ENCODE peak calls at places on chromosomes 12 and 14, in four cellular contexts. W, A, T and L are unnamed samples. For H3K27me3, the result is how much of the 10 kb centered on the place peaks cover.

GRCh38 chr14:88935083-88935482 is 110.6 kb downstream of the TTC8 start:
- DNase-seq in A (no peak), T (no peak), W (no peak), L (no peak)

GRCh38 chr14:71642715-71643114 is 289.5 kb upstream of the RGS6 start:
- DNase-seq in W (no peak), A (no peak), T (no peak), L (no peak)

GRCh38 chr12:38138225-38139221 is 178.1 kb upstream of the ALG10B start:
- DNase-seq in A (peak), T (peak), W (peak), L (peak)

GRCh38 chr12:26633591-26634210 is 199.3 kb downstream of the ITPR2 start:
- DNase-seq in A (no peak), T (no peak), W (no peak), L (no peak)

GRCh38 chr12:71432936-71433335 is 6.7 kb upstream of the LGR5 start:
- DNase-seq in W (no peak), T (no peak), A (no peak), L (no peak)

GRCh38 chr14:60616326-60617044 is 32.8 kb downstream of the SIX1 start:
- DNase-seq in W (no peak), T (no peak), A (no peak), L (no peak)

GRCh38 chr12:49537709-49538601 is 875 bp upstream of the KCNH3 start:
- DNase-seq in T (no peak), A (peak), W (no peak), L (no peak)

GRCh38 chr12:121189887-121190155 is 20.1 kb upstream of the P2RX4 start:
- DNase-seq in A (no peak), W (no peak), T (no peak), L (no peak)

GRCh38 chr12:69502342-69503081 is 32.3 kb downstream of the FRS2 start:
- DNase-seq in A (no peak), T (no peak), W (no peak), L (no peak)

DNA sequence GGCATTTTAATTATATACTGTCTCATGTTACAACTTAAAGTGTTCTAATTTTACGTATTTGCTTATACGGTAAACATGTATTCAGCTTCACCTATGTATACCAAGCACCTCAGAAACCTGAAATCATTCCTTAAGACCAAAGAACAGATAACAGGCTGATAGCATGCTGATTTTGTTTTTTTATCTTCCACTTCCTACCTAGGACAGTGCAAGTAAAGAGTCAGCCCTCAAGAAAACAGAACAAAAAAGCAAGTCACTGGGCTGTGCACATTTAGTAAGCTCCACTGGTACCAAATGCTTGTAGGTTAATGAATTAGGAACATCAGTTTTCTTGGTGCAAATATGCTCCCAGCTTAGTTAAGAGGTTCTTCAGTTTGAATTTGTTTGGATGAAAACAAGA is 611.3 kb downstream of the VRK1 start:
- DNase-seq in W (no peak), T (no peak), A (no peak), L (no peak)
- H3K27me3 ChIP-seq in W (under half), T (under half), A (under half), L (under half)

GRCh38 chr14:22837750-22838538 is 1.6 kb downstream of the MMP14 start:
- DNase-seq in A (peak), T (no peak), W (peak), L (peak)
- TF ChIP-seq POLR2A in A (no peak), T (peak), W (no peak), L (peak)

GRCh38 chr12:123971770-123972447 is 722 bp downstream of the CCDC92 start:
- DNase-seq in T (peak), A (peak), W (peak), L (peak)
- H3K27me3 ChIP-seq in T (under half), A (under half), W (under half), L (under half)

DNA sequence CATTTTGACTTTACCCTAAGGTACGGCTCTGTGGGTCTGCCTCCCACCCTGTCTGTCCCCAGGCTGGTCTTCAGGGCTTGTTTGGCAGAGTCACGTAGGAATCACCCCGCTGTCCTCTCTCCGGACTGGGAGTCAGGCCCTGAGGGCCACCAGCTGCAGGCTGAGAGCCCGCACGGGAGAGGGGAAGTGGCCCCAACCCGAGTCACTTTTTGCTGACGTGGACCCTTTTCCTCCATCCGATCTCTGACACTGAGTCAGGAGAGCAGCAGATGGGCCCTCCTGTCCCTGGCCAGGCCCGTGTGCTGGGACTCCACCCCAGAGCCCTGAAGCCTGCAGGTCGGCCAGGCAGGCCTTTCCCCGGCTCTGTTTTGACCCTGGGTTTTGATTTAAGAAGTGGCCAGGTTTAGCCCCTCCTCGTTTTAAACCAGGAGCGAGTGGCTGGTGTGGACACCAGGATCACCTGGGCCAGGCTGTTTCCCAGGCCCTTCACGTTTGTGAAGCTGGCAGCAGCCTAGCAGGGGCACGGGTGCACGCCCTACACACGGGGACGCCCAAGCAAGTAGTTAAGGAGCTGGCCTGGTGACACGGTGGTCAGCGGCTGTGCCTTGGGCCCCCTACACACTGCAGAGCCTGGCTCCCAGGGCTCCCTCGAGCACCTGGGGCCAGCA is 12.5 kb upstream of the TEX22 start:
- DNase-seq in A (no peak), T (no peak), W (peak), L (no peak)
- TF ChIP-seq POLR2A in A (no peak), T (no peak), W (no peak), L (no peak)

GRCh38 chr12:94832105-94832504 is 171.4 kb downstream of the NDUFA12 start:
- DNase-seq in T (no peak), W (no peak), A (no peak), L (no peak)
- H3K27me3 ChIP-seq in T (under half), W (under half), A (under half), L (under half)

GRCh38 chr14:77318006-77318553 is 2.6 kb downstream of the POMT2 start:
- DNase-seq in A (no peak), T (no peak), W (no peak), L (no peak)

GRCh38 chr14:77322209-77322902 is 1.5 kb downstream of the GSTZ1 start:
- DNase-seq in W (no peak), A (no peak), T (no peak), L (no peak)

GRCh38 chr14:77319416-77319815 is 1.3 kb downstream of the POMT2 start:
- DNase-seq in T (no peak), W (no peak), A (peak), L (no peak)

GRCh38 chr14:77322951-77323350 is 2.1 kb downstream of the GSTZ1 start:
- DNase-seq in A (no peak), T (no peak), W (no peak), L (no peak)

DNA sequence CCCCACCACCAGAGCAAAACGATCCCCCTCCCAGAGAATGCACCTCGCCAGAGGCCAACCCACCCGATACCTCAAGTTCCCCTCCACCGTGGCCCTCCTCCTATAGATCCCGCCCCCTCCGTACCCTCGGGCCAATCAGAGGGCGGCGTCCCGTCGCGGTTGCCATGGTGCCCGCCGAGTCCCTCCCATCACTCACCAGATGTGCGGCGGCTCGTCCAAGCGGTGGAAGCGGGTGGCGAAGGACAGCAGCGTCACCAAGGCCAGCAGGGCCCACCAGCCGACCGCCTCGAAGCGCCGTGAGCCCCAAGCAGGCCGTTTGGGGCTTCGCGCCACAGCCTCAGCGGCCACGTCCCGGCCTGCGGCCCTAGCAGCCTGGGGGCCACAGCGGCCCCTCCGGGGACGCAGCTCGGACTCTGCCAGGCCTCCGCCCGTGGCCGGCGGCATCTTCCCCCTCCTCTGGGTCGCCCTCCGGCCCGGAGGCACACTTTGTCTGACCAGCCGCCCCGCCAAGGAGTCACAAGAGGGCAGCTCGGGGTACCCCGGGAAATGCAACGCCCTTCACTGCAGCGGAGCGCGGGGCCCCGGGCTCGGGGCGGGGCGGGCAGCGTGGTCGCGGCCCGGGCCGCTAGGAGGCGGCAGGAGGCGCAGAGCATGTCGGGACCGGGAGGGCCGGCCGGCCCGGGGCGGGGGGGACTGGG is at the start of gene POMT2:
- DNase-seq in W (peak), T (peak), A (peak), L (peak)
- TF ChIP-seq POLR2A in W (no peak), T (peak), A (peak), L (no peak)

DNA sequence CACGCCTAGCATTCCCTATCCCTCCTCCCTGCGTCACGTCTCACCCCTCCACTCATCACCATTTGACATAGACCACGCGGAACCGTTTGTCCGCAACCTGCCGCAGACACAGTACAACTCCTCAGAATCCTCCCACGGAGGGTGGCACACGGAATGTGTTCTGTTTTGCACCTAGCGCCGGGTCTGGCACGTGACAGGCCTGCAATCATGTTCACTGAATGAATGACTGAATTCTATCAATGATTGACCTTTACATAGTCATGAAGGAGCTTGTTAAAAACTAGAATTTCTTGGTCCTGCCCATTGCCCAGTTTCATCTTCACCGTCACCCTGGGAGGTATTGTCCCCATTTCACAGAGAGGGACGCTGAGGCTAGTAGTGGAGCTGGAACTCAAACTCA is 4.7 kb downstream of the SLC6A12 start:
- DNase-seq in T (no peak), W (no peak), A (no peak), L (no peak)
- H3K27me3 ChIP-seq in T (under half), W (under half), A (under half), L (under half)

GRCh38 chr12:56636675-56637540 is 6.8 kb upstream of the BAZ2A start:
- DNase-seq in A (peak), W (peak), T (peak), L (peak)

GRCh38 chr12:56635539-56636117 is 5.5 kb upstream of the BAZ2A start:
- DNase-seq in A (no peak), W (no peak), T (no peak), L (no peak)

GRCh38 chr12:56634837-56635538 is 4.9 kb upstream of the BAZ2A start:
- DNase-seq in W (peak), A (peak), T (peak), L (peak)

GRCh38 chr12:56637621-56638020 is 7.5 kb upstream of the BAZ2A start:
- DNase-seq in W (no peak), A (no peak), T (no peak), L (no peak)

GRCh38 chr12:56636118-56636674 is 6.1 kb upstream of the BAZ2A start:
- DNase-seq in W (peak), T (peak), A (peak), L (peak)
- TF ChIP-seq POLR2A in W (peak), T (peak), A (peak), L (peak)

GRCh38 chr12:53194973-53195372 is 12.1 kb downstream of the ITGB7 start:
- DNase-seq in A (no peak), T (no peak), W (no peak), L (no peak)
- H3K27me3 ChIP-seq in A (under half), T (under half), W (under half), L (under half)